ENCODE peak calls at places on chromosome 2, in eight cellular contexts. One of them, this sample, is unnamed.

GRCh38 chr2:59301466-59302402 is 1060.6 kb upstream of the FANCL start:
- DNase-seq in tibial nerve: no peak
- DNase-seq in BJ: peak; percentile 26
- DNase-seq in endothelial cell of umbilical vein: peak; percentile 1
- DNase-seq in lung: peak; percentile 44
- DNase-seq in neural crest cell: peak; percentile 9
- DNase-seq in endothelial cell: peak; percentile 52
- DNase-seq in Caco-2: peak; percentile 64
- DNase-seq in this sample: no peak

GRCh38 chr2:84450288-84451227 is 8.5 kb downstream of the SUCLG1 start:
- DNase-seq in lung: no peak
- DNase-seq in endothelial cell: no peak
- DNase-seq in tibial nerve: no peak
- DNase-seq in Caco-2: no peak
- DNase-seq in neural crest cell: no peak
- DNase-seq in BJ: no peak
- DNase-seq in endothelial cell of umbilical vein: no peak
- DNase-seq in this sample: no peak

GRCh38 chr2:48070415-48070814 is 164.1 kb upstream of the FBXO11 start:
- DNase-seq in endothelial cell: no peak
- DNase-seq in lung: no peak
- DNase-seq in neural crest cell: no peak
- DNase-seq in endothelial cell of umbilical vein: no peak
- DNase-seq in tibial nerve: no peak
- DNase-seq in BJ: no peak
- DNase-seq in Caco-2: no peak
- DNase-seq in this sample: no peak

GRCh38 chr2:241300000-241300399 is 15.5 kb downstream of the HDLBP start:
- DNase-seq in BJ: no peak
- DNase-seq in endothelial cell of umbilical vein: no peak
- DNase-seq in Caco-2: no peak
- DNase-seq in endothelial cell: no peak
- DNase-seq in neural crest cell: no peak
- DNase-seq in lung: no peak
- DNase-seq in tibial nerve: no peak
- DNase-seq in this sample: no peak

GRCh38 chr2:144241801-144242200 is 278.1 kb downstream of the ZEB2 start:
- DNase-seq in lung: no peak
- DNase-seq in tibial nerve: no peak
- DNase-seq in endothelial cell: no peak
- DNase-seq in endothelial cell of umbilical vein: no peak
- DNase-seq in BJ: no peak
- DNase-seq in neural crest cell: no peak
- DNase-seq in Caco-2: no peak
- DNase-seq in this sample: no peak

GRCh38 chr2:72900191-72900825 is 13.1 kb downstream of the SPR start:
- DNase-seq in tibial nerve: no peak
- DNase-seq in endothelial cell of umbilical vein: no peak
- DNase-seq in endothelial cell: no peak
- DNase-seq in BJ: no peak
- DNase-seq in lung: no peak
- DNase-seq in neural crest cell: no peak
- DNase-seq in Caco-2: no peak
- DNase-seq in this sample: no peak

GRCh38 chr2:176852667-176853066 is 359.9 kb upstream of the HNRNPA3 start:
- DNase-seq in endothelial cell of umbilical vein: no peak
- DNase-seq in endothelial cell: no peak
- DNase-seq in tibial nerve: no peak
- DNase-seq in neural crest cell: no peak
- DNase-seq in BJ: no peak
- DNase-seq in Caco-2: no peak
- DNase-seq in lung: no peak
- DNase-seq in this sample: no peak

GRCh38 chr2:7427293-7428060 is 510.3 kb downstream of the RNF144A start:
- DNase-seq in Caco-2: peak; percentile 62
- DNase-seq in neural crest cell: peak; percentile 30
- DNase-seq in endothelial cell of umbilical vein: peak; percentile 54
- DNase-seq in lung: no peak
- DNase-seq in BJ: no peak
- DNase-seq in tibial nerve: no peak
- DNase-seq in endothelial cell: peak; percentile 21
- DNase-seq in this sample: no peak

GRCh38 chr2:19228720-19229119 is 129.7 kb downstream of the OSR1 start:
- DNase-seq in tibial nerve: no peak
- DNase-seq in Caco-2: no peak
- DNase-seq in endothelial cell of umbilical vein: no peak
- DNase-seq in lung: no peak
- DNase-seq in endothelial cell: no peak
- DNase-seq in neural crest cell: no peak
- DNase-seq in BJ: no peak
- DNase-seq in this sample: no peak

GRCh38 chr2:25215948-25216679 is 47.7 kb upstream of the POMC start:
- DNase-seq in Caco-2: no peak
- DNase-seq in neural crest cell: peak; percentile 67
- DNase-seq in endothelial cell: peak; percentile 63
- DNase-seq in endothelial cell of umbilical vein: peak; percentile 35
- DNase-seq in lung: peak; percentile 65
- DNase-seq in BJ: no peak
- DNase-seq in tibial nerve: peak; percentile 41
- DNase-seq in this sample: no peak

GRCh38 chr2:159156834-159157233 is 129.7 kb downstream of the WDSUB1 start:
- DNase-seq in endothelial cell of umbilical vein: no peak
- DNase-seq in tibial nerve: no peak
- DNase-seq in lung: peak; percentile 43
- DNase-seq in endothelial cell: no peak
- DNase-seq in Caco-2: peak; percentile 17
- DNase-seq in neural crest cell: no peak
- DNase-seq in BJ: no peak
- DNase-seq in this sample: no peak

GRCh38 chr2:19746611-19747309 is 155.0 kb downstream of the TTC32 start:
- DNase-seq in Caco-2: peak; percentile 56
- DNase-seq in endothelial cell: peak; percentile 80
- DNase-seq in endothelial cell of umbilical vein: peak; percentile 29
- DNase-seq in BJ: no peak
- DNase-seq in tibial nerve: no peak
- DNase-seq in lung: no peak
- DNase-seq in neural crest cell: peak; percentile 19
- DNase-seq in this sample: no peak

GRCh38 chr2:238947243-238947760 is 99.4 kb downstream of the TWIST2 start:
- DNase-seq in endothelial cell of umbilical vein: no peak
- DNase-seq in tibial nerve: no peak
- DNase-seq in neural crest cell: no peak
- DNase-seq in BJ: no peak
- DNase-seq in lung: peak; percentile 15
- DNase-seq in Caco-2: no peak
- DNase-seq in endothelial cell: peak; percentile 1
- DNase-seq in this sample: no peak

GRCh38 chr2:189409647-189410046 is 31.6 kb upstream of the WDR75 start:
- DNase-seq in lung: no peak
- DNase-seq in Caco-2: no peak
- DNase-seq in BJ: no peak
- DNase-seq in endothelial cell: no peak
- DNase-seq in tibial nerve: no peak
- DNase-seq in endothelial cell of umbilical vein: peak; percentile 17
- DNase-seq in neural crest cell: no peak
- DNase-seq in this sample: no peak

GRCh38 chr2:177466337-177467195 is 74.0 kb downstream of the AGPS start:
- DNase-seq in endothelial cell of umbilical vein: no peak
- DNase-seq in Caco-2: no peak
- DNase-seq in BJ: no peak
- DNase-seq in tibial nerve: no peak
- DNase-seq in endothelial cell: no peak
- DNase-seq in neural crest cell: no peak
- DNase-seq in lung: no peak
- DNase-seq in this sample: no peak

GRCh38 chr2:42598656-42599267 is 30.3 kb downstream of the MTA3 start:
- DNase-seq in neural crest cell: no peak
- DNase-seq in lung: no peak
- DNase-seq in tibial nerve: no peak
- DNase-seq in endothelial cell of umbilical vein: no peak
- DNase-seq in endothelial cell: no peak
- DNase-seq in Caco-2: no peak
- DNase-seq in BJ: no peak
- DNase-seq in this sample: no peak

GRCh38 chr2:104932243-104932642 is 78.3 kb downstream of the POU3F3 start:
- DNase-seq in endothelial cell of umbilical vein: no peak
- DNase-seq in BJ: no peak
- DNase-seq in neural crest cell: no peak
- DNase-seq in Caco-2: no peak
- DNase-seq in endothelial cell: no peak
- DNase-seq in lung: no peak
- DNase-seq in tibial nerve: no peak
- DNase-seq in this sample: no peak

GRCh38 chr2:227238242-227239237 is 74.1 kb downstream of the COL4A3 start:
- DNase-seq in BJ: no peak
- DNase-seq in endothelial cell: peak; percentile 77
- DNase-seq in neural crest cell: peak; percentile 81
- DNase-seq in endothelial cell of umbilical vein: peak; percentile 62
- DNase-seq in lung: peak; percentile 67
- DNase-seq in tibial nerve: peak; percentile 51
- DNase-seq in Caco-2: peak; percentile 72
- DNase-seq in this sample: peak; percentile 79

GRCh38 chr2:114201781-114202180 is 240.7 kb upstream of the DPP10 start:
- DNase-seq in neural crest cell: no peak
- DNase-seq in lung: no peak
- DNase-seq in tibial nerve: no peak
- DNase-seq in endothelial cell of umbilical vein: no peak
- DNase-seq in BJ: no peak
- DNase-seq in endothelial cell: no peak
- DNase-seq in Caco-2: peak; percentile 8
- DNase-seq in this sample: no peak
- TF ChIP-seq CTCF in neural crest cell: no peak
- TF ChIP-seq CTCF in lung: no peak
- TF ChIP-seq CTCF in tibial nerve: no peak
- TF ChIP-seq CTCF in endothelial cell of umbilical vein: no peak
- TF ChIP-seq CTCF in BJ: no peak
- TF ChIP-seq CTCF in endothelial cell: no peak
- TF ChIP-seq CTCF in Caco-2: peak; percentile 35
- TF ChIP-seq CTCF in this sample: no peak

GRCh38 chr2:160912276-160912675 is 248.0 kb upstream of the TANK start:
- DNase-seq in endothelial cell of umbilical vein: no peak
- DNase-seq in neural crest cell: no peak
- DNase-seq in lung: no peak
- DNase-seq in endothelial cell: no peak
- DNase-seq in Caco-2: no peak
- DNase-seq in BJ: no peak
- DNase-seq in tibial nerve: no peak
- DNase-seq in this sample: no peak

GRCh38 chr2:160911258-160911657 is 249.0 kb upstream of the TANK start:
- DNase-seq in Caco-2: no peak
- DNase-seq in neural crest cell: no peak
- DNase-seq in endothelial cell: no peak
- DNase-seq in lung: no peak
- DNase-seq in tibial nerve: no peak
- DNase-seq in endothelial cell of umbilical vein: peak; percentile 71
- DNase-seq in BJ: no peak
- DNase-seq in this sample: no peak

GRCh38 chr2:160916300-160916699 is 243.9 kb upstream of the TANK start:
- DNase-seq in endothelial cell: no peak
- DNase-seq in BJ: no peak
- DNase-seq in tibial nerve: no peak
- DNase-seq in neural crest cell: no peak
- DNase-seq in lung: no peak
- DNase-seq in Caco-2: no peak
- DNase-seq in endothelial cell of umbilical vein: peak; percentile 45
- DNase-seq in this sample: no peak

GRCh38 chr2:160913323-160913722 is 246.9 kb upstream of the TANK start:
- DNase-seq in lung: no peak
- DNase-seq in BJ: no peak
- DNase-seq in tibial nerve: no peak
- DNase-seq in endothelial cell of umbilical vein: no peak
- DNase-seq in Caco-2: no peak
- DNase-seq in neural crest cell: no peak
- DNase-seq in endothelial cell: no peak
- DNase-seq in this sample: no peak

DNA sequence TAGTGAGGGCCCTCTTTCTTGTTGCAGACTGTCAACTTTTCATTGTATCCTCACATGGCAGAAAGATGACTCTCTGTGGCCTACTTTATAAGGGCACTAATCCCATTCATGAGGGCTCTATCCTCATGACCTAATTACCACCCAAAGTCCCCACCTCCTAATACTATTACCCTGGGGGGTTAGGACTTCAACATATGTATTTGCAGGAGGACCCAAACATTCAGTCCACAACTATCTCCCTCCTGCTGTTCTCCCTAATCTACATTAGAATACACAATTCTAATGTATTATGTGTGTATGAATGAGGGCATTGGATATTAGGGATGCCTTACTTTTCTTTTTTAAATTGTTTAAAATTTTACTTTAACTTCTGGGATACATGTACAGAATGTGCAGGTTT is 246.0 kb upstream of the TANK start:
- DNase-seq in tibial nerve: no peak
- DNase-seq in Caco-2: no peak
- DNase-seq in endothelial cell of umbilical vein: no peak
- DNase-seq in neural crest cell: no peak
- DNase-seq in endothelial cell: no peak
- DNase-seq in lung: no peak
- DNase-seq in BJ: no peak
- DNase-seq in this sample: no peak
- TF ChIP-seq CTCF in tibial nerve: no peak
- TF ChIP-seq CTCF in Caco-2: no peak
- TF ChIP-seq CTCF in endothelial cell of umbilical vein: no peak
- TF ChIP-seq CTCF in neural crest cell: no peak
- TF ChIP-seq CTCF in endothelial cell: no peak
- TF ChIP-seq CTCF in lung: no peak
- TF ChIP-seq CTCF in BJ: no peak
- TF ChIP-seq CTCF in this sample: no peak

GRCh38 chr2:208819190-208819589 is 412.6 kb downstream of the PTH2R start:
- DNase-seq in Caco-2: no peak
- DNase-seq in BJ: no peak
- DNase-seq in endothelial cell of umbilical vein: no peak
- DNase-seq in lung: no peak
- DNase-seq in tibial nerve: no peak
- DNase-seq in neural crest cell: no peak
- DNase-seq in endothelial cell: no peak
- DNase-seq in this sample: no peak

GRCh38 chr2:208820289-208820688 is 413.7 kb downstream of the PTH2R start:
- DNase-seq in endothelial cell: no peak
- DNase-seq in endothelial cell of umbilical vein: no peak
- DNase-seq in BJ: no peak
- DNase-seq in tibial nerve: no peak
- DNase-seq in Caco-2: peak; percentile 13
- DNase-seq in neural crest cell: no peak
- DNase-seq in lung: no peak
- DNase-seq in this sample: no peak
- TF ChIP-seq CTCF in endothelial cell: no peak
- TF ChIP-seq CTCF in endothelial cell of umbilical vein: no peak
- TF ChIP-seq CTCF in BJ: no peak
- TF ChIP-seq CTCF in tibial nerve: peak; percentile 8
- TF ChIP-seq CTCF in Caco-2: peak; percentile 39
- TF ChIP-seq CTCF in neural crest cell: no peak
- TF ChIP-seq CTCF in lung: no peak
- TF ChIP-seq CTCF in this sample: no peak

GRCh38 chr2:193584001-193584400 is 1389.3 kb upstream of the TMEFF2 start:
- DNase-seq in neural crest cell: peak; percentile 14
- DNase-seq in BJ: no peak
- DNase-seq in endothelial cell of umbilical vein: no peak
- DNase-seq in tibial nerve: no peak
- DNase-seq in Caco-2: peak; percentile 60
- DNase-seq in lung: no peak
- DNase-seq in endothelial cell: peak; percentile 39
- DNase-seq in this sample: no peak
- TF ChIP-seq CTCF in neural crest cell: peak; percentile 14
- TF ChIP-seq CTCF in BJ: no peak
- TF ChIP-seq CTCF in endothelial cell of umbilical vein: no peak
- TF ChIP-seq CTCF in tibial nerve: no peak
- TF ChIP-seq CTCF in Caco-2: peak; percentile 38
- TF ChIP-seq CTCF in lung: no peak
- TF ChIP-seq CTCF in endothelial cell: no peak
- TF ChIP-seq CTCF in this sample: no peak

This sample was measured in omental fat pad.